ENCODE peak calls at places on chromosome 5, in six cellular contexts. One of them, this sample, is unnamed.

GRCh38 chr5:169641253-169641652 is 4.2 kb downstream of the DOCK2 start:
- DNase-seq in psoas muscle: no peak
- DNase-seq in H54: no peak
- DNase-seq in dorsolateral prefrontal cortex: no peak
- DNase-seq in activated naive CD8-positive, alpha-beta T cell treated with anti-CD3 and anti-CD28 coated beads, Interleukin-2, amount 50 U/mL, for 24 hours: no peak
- DNase-seq in non-pigmented ciliary epithelial cell: no peak
- DNase-seq in this sample: no peak

GRCh38 chr5:124661317-124662141 is 84.9 kb downstream of the ZNF608 start:
- DNase-seq in psoas muscle: no peak
- DNase-seq in H54: no peak
- DNase-seq in dorsolateral prefrontal cortex: no peak
- DNase-seq in activated naive CD8-positive, alpha-beta T cell treated with anti-CD3 and anti-CD28 coated beads, Interleukin-2, amount 50 U/mL, for 24 hours: no peak
- DNase-seq in non-pigmented ciliary epithelial cell: no peak
- DNase-seq in this sample: no peak

GRCh38 chr5:71576241-71576640 is 10.9 kb upstream of the MCCC2 start:
- DNase-seq in psoas muscle: no peak
- DNase-seq in H54: no peak
- DNase-seq in dorsolateral prefrontal cortex: no peak
- DNase-seq in activated naive CD8-positive, alpha-beta T cell treated with anti-CD3 and anti-CD28 coated beads, Interleukin-2, amount 50 U/mL, for 24 hours: no peak
- DNase-seq in non-pigmented ciliary epithelial cell: no peak
- DNase-seq in this sample: no peak

GRCh38 chr5:34930527-34930844 is 1.1 kb downstream of the DNAJC21 start:
- DNase-seq in psoas muscle: no peak
- DNase-seq in H54: peak; percentile 14
- DNase-seq in dorsolateral prefrontal cortex: no peak
- DNase-seq in activated naive CD8-positive, alpha-beta T cell treated with anti-CD3 and anti-CD28 coated beads, Interleukin-2, amount 50 U/mL, for 24 hours: no peak
- DNase-seq in non-pigmented ciliary epithelial cell: no peak
- DNase-seq in this sample: no peak

GRCh38 chr5:157342822-157343402 is 77.0 kb downstream of the CYFIP2 start:
- DNase-seq in psoas muscle: peak; percentile 55
- DNase-seq in H54: peak; percentile 58
- DNase-seq in dorsolateral prefrontal cortex: no peak
- DNase-seq in activated naive CD8-positive, alpha-beta T cell treated with anti-CD3 and anti-CD28 coated beads, Interleukin-2, amount 50 U/mL, for 24 hours: peak; percentile 51
- DNase-seq in non-pigmented ciliary epithelial cell: no peak
- DNase-seq in this sample: no peak

GRCh38 chr5:125410501-125411162 is 664.2 kb upstream of the ZNF608 start:
- DNase-seq in psoas muscle: no peak
- DNase-seq in H54: no peak
- DNase-seq in dorsolateral prefrontal cortex: no peak
- DNase-seq in activated naive CD8-positive, alpha-beta T cell treated with anti-CD3 and anti-CD28 coated beads, Interleukin-2, amount 50 U/mL, for 24 hours: no peak
- DNase-seq in non-pigmented ciliary epithelial cell: no peak
- DNase-seq in this sample: no peak

GRCh38 chr5:28104080-28104479 is 1065.7 kb upstream of the CDH9 start:
- DNase-seq in psoas muscle: no peak
- DNase-seq in H54: no peak
- DNase-seq in dorsolateral prefrontal cortex: no peak
- DNase-seq in activated naive CD8-positive, alpha-beta T cell treated with anti-CD3 and anti-CD28 coated beads, Interleukin-2, amount 50 U/mL, for 24 hours: no peak
- DNase-seq in non-pigmented ciliary epithelial cell: no peak
- DNase-seq in this sample: no peak

GRCh38 chr5:43193171-43193951 is 1.3 kb downstream of the NIM1K start:
- DNase-seq in psoas muscle: no peak
- DNase-seq in H54: peak; percentile 63
- DNase-seq in dorsolateral prefrontal cortex: no peak
- DNase-seq in activated naive CD8-positive, alpha-beta T cell treated with anti-CD3 and anti-CD28 coated beads, Interleukin-2, amount 50 U/mL, for 24 hours: peak; percentile 37
- DNase-seq in non-pigmented ciliary epithelial cell: peak; percentile 83
- DNase-seq in this sample: peak; percentile 3

GRCh38 chr5:55427157-55427556 is 107.6 kb downstream of the PLPP1 start:
- DNase-seq in psoas muscle: peak; percentile 70
- DNase-seq in H54: no peak
- DNase-seq in dorsolateral prefrontal cortex: peak; percentile 46
- DNase-seq in activated naive CD8-positive, alpha-beta T cell treated with anti-CD3 and anti-CD28 coated beads, Interleukin-2, amount 50 U/mL, for 24 hours: no peak
- DNase-seq in non-pigmented ciliary epithelial cell: no peak
- DNase-seq in this sample: no peak

GRCh38 chr5:155128786-155129512 is 115.4 kb downstream of the KIF4B start:
- DNase-seq in psoas muscle: no peak
- DNase-seq in H54: no peak
- DNase-seq in dorsolateral prefrontal cortex: no peak
- DNase-seq in activated naive CD8-positive, alpha-beta T cell treated with anti-CD3 and anti-CD28 coated beads, Interleukin-2, amount 50 U/mL, for 24 hours: no peak
- DNase-seq in non-pigmented ciliary epithelial cell: no peak
- DNase-seq in this sample: no peak

GRCh38 chr5:94745786-94746730 is 127.6 kb downstream of the SLF1 start:
- DNase-seq in psoas muscle: no peak
- DNase-seq in H54: no peak
- DNase-seq in dorsolateral prefrontal cortex: no peak
- DNase-seq in activated naive CD8-positive, alpha-beta T cell treated with anti-CD3 and anti-CD28 coated beads, Interleukin-2, amount 50 U/mL, for 24 hours: no peak
- DNase-seq in non-pigmented ciliary epithelial cell: peak; percentile 49
- DNase-seq in this sample: no peak

GRCh38 chr5:10863763-10864383 is 102.8 kb upstream of the DAP start:
- DNase-seq in psoas muscle: no peak
- DNase-seq in H54: peak; percentile 74
- DNase-seq in dorsolateral prefrontal cortex: no peak
- DNase-seq in activated naive CD8-positive, alpha-beta T cell treated with anti-CD3 and anti-CD28 coated beads, Interleukin-2, amount 50 U/mL, for 24 hours: peak; percentile 68
- DNase-seq in non-pigmented ciliary epithelial cell: no peak
- DNase-seq in this sample: no peak

GRCh38 chr5:166726406-166726805 is 1565.0 kb upstream of the WWC1 start:
- DNase-seq in psoas muscle: no peak
- DNase-seq in H54: no peak
- DNase-seq in dorsolateral prefrontal cortex: no peak
- DNase-seq in activated naive CD8-positive, alpha-beta T cell treated with anti-CD3 and anti-CD28 coated beads, Interleukin-2, amount 50 U/mL, for 24 hours: no peak
- DNase-seq in non-pigmented ciliary epithelial cell: no peak
- DNase-seq in this sample: no peak

GRCh38 chr5:126516133-126516532 is 78.9 kb downstream of the ALDH7A1 start:
- DNase-seq in psoas muscle: no peak
- DNase-seq in H54: no peak
- DNase-seq in dorsolateral prefrontal cortex: no peak
- DNase-seq in activated naive CD8-positive, alpha-beta T cell treated with anti-CD3 and anti-CD28 coated beads, Interleukin-2, amount 50 U/mL, for 24 hours: no peak
- DNase-seq in non-pigmented ciliary epithelial cell: no peak
- DNase-seq in this sample: no peak

This sample was measured in anterior cingulate cortex.